ENCODE peak calls at places on chromosomes 16 and 17, in nine cellular contexts. S is HCT116, D is heart right ventricle, B is vagina, W is cardiac muscle cell, C is neural progenitor cell, T is pancreas, V is H9, R is left ventricle myocardium inferior. E is an unnamed sample. For H3K4me1, the result is how much of the 10 kb centered on the place peaks cover.

GRCh38 chr16:82345318-82345717 is 175.3 kb upstream of the MPHOSPH6 start:
- DNase-seq in S (no peak), D (no peak), B (no peak), W (no peak), C (peak), T (no peak), V (no peak), R (no peak), E (no peak)

GRCh38 chr17:53193044-53193443 is 629.7 kb upstream of the KIF2B start:
- DNase-seq in S (no peak), D (no peak), B (no peak), W (no peak), C (no peak), T (no peak), V (no peak), R (no peak), E (peak)

GRCh38 chr17:47884427-47884740 is 11.7 kb upstream of the SP2 start:
- DNase-seq in S (no peak), D (no peak), B (no peak), W (no peak), C (no peak), T (no peak), V (no peak), R (no peak), E (no peak)

GRCh38 chr16:3235856-3236669 is 1.1 kb upstream of the ZNF200 start:
- DNase-seq in S (no peak), D (peak), B (no peak), W (peak), C (peak), T (peak), V (peak), R (peak), E (no peak)

GRCh38 chr16:84851192-84852127 is 31.7 kb downstream of the CRISPLD2 start:
- DNase-seq in S (no peak), D (no peak), B (no peak), W (peak), C (no peak), T (peak), V (no peak), R (no peak), E (no peak)

GRCh38 chr16:20061132-20061531 is 12.6 kb downstream of the GPR139 start:
- DNase-seq in S (no peak), D (no peak), B (no peak), W (no peak), C (no peak), T (no peak), V (no peak), R (no peak), E (no peak)

GRCh38 chr17:75340636-75341035 is 51.4 kb upstream of the SLC25A19 start:
- DNase-seq in S (no peak), D (no peak), B (no peak), W (no peak), C (no peak), T (no peak), V (no peak), R (no peak), E (peak)

GRCh38 chr16:14071576-14072271 is 605 bp downstream of the MRTFB start:
- DNase-seq in S (no peak), D (no peak), B (no peak), W (no peak), C (peak), T (no peak), V (peak), R (no peak), E (peak)

GRCh38 chr16:798666-799065 is 1.9 kb downstream of the GNG13 start:
- DNase-seq in S (no peak), D (no peak), B (no peak), W (no peak), C (no peak), T (no peak), V (no peak), R (no peak), E (no peak)

GRCh38 chr17:74823176-74823495 is 36.5 kb downstream of the GRIN2C start:
- DNase-seq in S (no peak), D (no peak), B (no peak), W (no peak), C (no peak), T (no peak), V (no peak), R (no peak), E (no peak)

GRCh38 chr16:51002889-51003490 is 148.1 kb downstream of the SALL1 start:
- DNase-seq in S (no peak), D (no peak), B (no peak), W (no peak), C (no peak), T (peak), V (no peak), R (no peak), E (no peak)

DNA sequence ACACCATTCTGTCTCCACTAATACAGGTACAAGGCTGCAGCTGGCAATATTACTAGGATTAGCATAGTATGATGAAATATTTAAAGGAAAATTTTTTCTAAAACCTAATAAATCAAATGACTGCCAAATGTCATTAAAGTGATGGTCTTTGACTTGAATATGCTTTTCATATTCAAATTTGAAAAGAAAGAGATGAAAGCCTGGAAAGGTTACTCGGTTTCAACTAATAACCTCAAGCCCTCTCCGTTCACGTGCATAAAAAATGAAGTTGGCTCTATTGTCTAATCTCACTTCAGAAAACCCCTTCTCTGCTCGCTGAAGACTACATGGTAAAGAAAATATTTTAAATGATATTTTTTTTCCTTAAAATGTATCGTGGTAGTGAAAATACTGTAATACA is 83.2 kb downstream of the RPGRIP1L start:
- DNase-seq in S (no peak), D (no peak), B (no peak), W (no peak), C (no peak), T (no peak), V (no peak), R (no peak), E (no peak)
- H3K4me1 ChIP-seq in S (under half), D (under half), B (under half), W (under half), C (under half), T (under half), V (under half), R (under half), E (under half)

GRCh38 chr16:55657616-55658015 is 1.8 kb downstream of the SLC6A2 start:
- DNase-seq in S (no peak), D (no peak), B (no peak), W (no peak), C (no peak), T (no peak), V (no peak), R (no peak), E (no peak)
- H3K27ac ChIP-seq in S (no peak), D (no peak), B (no peak), W (no peak), C (no peak), T (no peak), V (no peak), R (no peak), E (no peak)

GRCh38 chr16:72013888-72014538 is 5.5 kb downstream of the DHODH start:
- DNase-seq in S (no peak), D (peak), B (no peak), W (peak), C (peak), T (no peak), V (no peak), R (peak), E (no peak)

GRCh38 chr16:72013389-72013788 is 4.8 kb downstream of the DHODH start:
- DNase-seq in S (no peak), D (no peak), B (no peak), W (peak), C (no peak), T (peak), V (no peak), R (peak), E (peak)

GRCh38 chr16:72008424-72009216 is at the start of gene DHODH:
- DNase-seq in S (peak), D (peak), B (peak), W (peak), C (peak), T (peak), V (peak), R (peak), E (peak)

GRCh38 chr16:72012607-72013006 is 4.1 kb downstream of the DHODH start:
- DNase-seq in S (no peak), D (no peak), B (no peak), W (no peak), C (no peak), T (no peak), V (no peak), R (no peak), E (no peak)

DNA sequence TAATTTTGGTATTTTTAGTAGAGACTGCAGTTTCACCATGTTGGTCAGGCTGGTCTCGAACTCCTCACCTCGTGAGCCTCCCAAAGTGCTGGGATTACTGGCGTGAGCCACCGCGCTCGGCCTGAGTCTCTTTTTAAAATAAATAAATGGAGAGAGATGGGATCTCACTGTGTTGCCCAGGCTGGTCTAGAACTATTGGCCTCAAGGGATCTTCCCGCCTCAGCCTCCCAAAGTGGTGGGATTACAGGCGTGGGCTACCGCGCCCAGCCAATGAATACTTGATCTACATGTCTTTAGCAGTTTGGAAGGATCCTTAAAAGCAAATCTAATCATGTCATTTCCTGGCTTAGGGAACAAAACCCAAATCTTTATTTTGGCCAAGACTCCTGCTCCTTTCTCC is 1.2 kb downstream of the DHODH start:
- DNase-seq in S (no peak), D (no peak), B (no peak), W (no peak), C (no peak), T (no peak), V (no peak), R (no peak), E (no peak)
- TF ChIP-seq CTCF in S (no peak), D (no peak), B (no peak), W (no peak), C (no peak), T (no peak), V (no peak), R (no peak), E (no peak)

GRCh38 chr17:21036361-21036881 is 6.4 kb downstream of the USP22 start:
- DNase-seq in S (no peak), D (no peak), B (no peak), W (peak), C (no peak), T (no peak), V (no peak), R (no peak), E (no peak)
- H3K4me1 ChIP-seq in S (under half), D (half or more), B (half or more), W (half or more), C (under half), T (under half), V (under half), R (half or more), E (under half)

DNA sequence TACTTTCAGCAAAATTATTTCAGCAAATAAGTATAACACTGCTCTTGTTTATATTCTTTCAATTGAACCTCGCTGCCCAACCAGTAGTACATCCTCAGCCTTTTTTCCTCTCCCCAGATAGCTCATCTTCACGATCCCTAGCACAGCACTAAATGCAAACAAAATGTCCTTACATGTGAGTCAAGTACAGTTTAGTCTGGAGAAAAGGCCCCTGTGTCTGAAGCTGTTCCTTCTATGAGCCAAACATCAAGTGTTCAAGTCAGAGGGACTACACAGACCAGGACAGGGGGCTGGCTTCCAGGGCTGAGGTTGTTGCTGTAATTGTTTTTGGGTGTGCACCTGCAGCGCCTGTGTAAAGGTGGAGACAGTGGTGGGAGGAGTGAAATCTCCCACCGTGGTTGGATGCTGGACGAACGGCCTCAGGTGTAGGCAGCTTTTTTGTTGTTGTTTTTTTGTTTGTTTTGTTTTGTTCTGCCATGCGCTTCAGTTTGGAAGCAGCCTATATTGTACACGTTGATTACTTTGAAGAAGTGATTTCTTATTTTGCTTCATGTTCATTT is 147.1 kb downstream of the PRKCA start:
- DNase-seq in S (no peak), D (no peak), B (no peak), W (no peak), C (no peak), T (no peak), V (no peak), R (no peak), E (no peak)
- H3K27ac ChIP-seq in S (no peak), D (no peak), B (no peak), W (no peak), C (no peak), T (no peak), V (no peak), R (no peak), E (no peak)

GRCh38 chr16:70467113-70467512 is 12.7 kb downstream of the FCSK start:
- DNase-seq in S (no peak), D (no peak), B (no peak), W (no peak), C (no peak), T (no peak), V (no peak), R (no peak), E (no peak)
- TF ChIP-seq CTCF in S (no peak), D (no peak), B (no peak), W (no peak), C (no peak), T (no peak), V (peak), R (no peak), E (peak)

GRCh38 chr17:7576432-7576937 is 3.0 kb upstream of the CD68 start:
- DNase-seq in S (no peak), D (no peak), B (peak), W (no peak), C (no peak), T (no peak), V (no peak), R (no peak), E (no peak)
- H3K4me1 ChIP-seq in S (under half), D (under half), B (half or more), W (under half), C (under half), T (under half), V (under half), R (half or more), E (under half)

E was measured in foreskin keratinocyte.